ENCODE peak calls at places on chromosomes 2 and 18, in four cellular contexts. One of them, this sample, is unnamed.
A peak's percentile ranks its signal among the peaks of the same experiment; 100 is the strongest.

GRCh38 chr2:12684471-12684936 is 32.2 kb upstream of the TRIB2 start:
- DNase-seq in PC-9: peak; percentile 83
- DNase-seq in T-helper 2 cell treated with Interferon-gamma antibody and Interleukin-4, amounts not matched to agents 5 μg/mL and 100 μg/mL, for 36 hours: no peak
- DNase-seq in sciatic nerve: no peak
- DNase-seq in this sample: no peak

GRCh38 chr2:103784271-103784670 is 1022.4 kb downstream of the TMEM182 start:
- DNase-seq in PC-9: no peak
- DNase-seq in T-helper 2 cell treated with Interferon-gamma antibody and Interleukin-4, amounts not matched to agents 5 μg/mL and 100 μg/mL, for 36 hours: no peak
- DNase-seq in sciatic nerve: no peak
- DNase-seq in this sample: no peak

GRCh38 chr2:240464514-240465241 is 29.2 kb downstream of the GPC1 start:
- DNase-seq in PC-9: no peak
- DNase-seq in T-helper 2 cell treated with Interferon-gamma antibody and Interleukin-4, amounts not matched to agents 5 μg/mL and 100 μg/mL, for 36 hours: no peak
- DNase-seq in sciatic nerve: peak; percentile 55
- DNase-seq in this sample: no peak

GRCh38 chr2:224009605-224010330 is 29.3 kb downstream of the SERPINE2 start:
- DNase-seq in PC-9: peak; percentile 55
- DNase-seq in T-helper 2 cell treated with Interferon-gamma antibody and Interleukin-4, amounts not matched to agents 5 μg/mL and 100 μg/mL, for 36 hours: no peak
- DNase-seq in sciatic nerve: no peak
- DNase-seq in this sample: no peak

GRCh38 chr2:196453613-196454047 is 185.9 kb upstream of the CCDC150 start:
- DNase-seq in PC-9: no peak
- DNase-seq in T-helper 2 cell treated with Interferon-gamma antibody and Interleukin-4, amounts not matched to agents 5 μg/mL and 100 μg/mL, for 36 hours: no peak
- DNase-seq in sciatic nerve: no peak
- DNase-seq in this sample: peak; percentile 40

GRCh38 chr2:53202063-53202462 is 565.5 kb upstream of the CHAC2 start:
- DNase-seq in PC-9: peak; percentile 96
- DNase-seq in T-helper 2 cell treated with Interferon-gamma antibody and Interleukin-4, amounts not matched to agents 5 μg/mL and 100 μg/mL, for 36 hours: no peak
- DNase-seq in sciatic nerve: no peak
- DNase-seq in this sample: no peak

GRCh38 chr2:166057363-166058169 is 70.3 kb downstream of the SCN1A start:
- DNase-seq in PC-9: no peak
- DNase-seq in T-helper 2 cell treated with Interferon-gamma antibody and Interleukin-4, amounts not matched to agents 5 μg/mL and 100 μg/mL, for 36 hours: no peak
- DNase-seq in sciatic nerve: no peak
- DNase-seq in this sample: peak; percentile 5

GRCh38 chr2:43276962-43277383 is 50.6 kb upstream of the ZFP36L2 start:
- DNase-seq in PC-9: peak; percentile 62
- DNase-seq in T-helper 2 cell treated with Interferon-gamma antibody and Interleukin-4, amounts not matched to agents 5 μg/mL and 100 μg/mL, for 36 hours: no peak
- DNase-seq in sciatic nerve: no peak
- DNase-seq in this sample: no peak

GRCh38 chr18:55783921-55784320 is 195.9 kb upstream of the TCF4 start:
- DNase-seq in PC-9: no peak
- DNase-seq in T-helper 2 cell treated with Interferon-gamma antibody and Interleukin-4, amounts not matched to agents 5 μg/mL and 100 μg/mL, for 36 hours: no peak
- DNase-seq in sciatic nerve: no peak
- DNase-seq in this sample: no peak